ENCODE peak calls at places on chromosome 5, in ten cellular contexts. One of them, this sample, is unnamed.

GRCh38 chr5:145965804-145966203 is 29.4 kb downstream of the SH3RF2 start:
- DNase-seq in spleen: no peak
- DNase-seq in cardiac muscle cell: peak; percentile 76
- DNase-seq in effector memory CD4-positive, alpha-beta T cell: no peak
- DNase-seq in sigmoid colon: no peak
- DNase-seq in A549: no peak
- DNase-seq in MM.1S: no peak
- DNase-seq in SK-N-SH: no peak
- DNase-seq in OCI-LY7: no peak
- DNase-seq in left lung: no peak
- DNase-seq in this sample: no peak

GRCh38 chr5:172164773-172165212 is 23.2 kb downstream of the STK10 start:
- DNase-seq in MM.1S: no peak
- DNase-seq in sigmoid colon: no peak
- DNase-seq in A549: no peak
- DNase-seq in cardiac muscle cell: peak; percentile 76
- DNase-seq in left lung: no peak
- DNase-seq in spleen: no peak
- DNase-seq in effector memory CD4-positive, alpha-beta T cell: no peak
- DNase-seq in OCI-LY7: no peak
- DNase-seq in SK-N-SH: no peak
- DNase-seq in this sample: no peak

GRCh38 chr5:58040044-58040443 is 419.8 kb downstream of the PLK2 start:
- DNase-seq in A549: no peak
- DNase-seq in spleen: no peak
- DNase-seq in OCI-LY7: no peak
- DNase-seq in effector memory CD4-positive, alpha-beta T cell: no peak
- DNase-seq in cardiac muscle cell: no peak
- DNase-seq in left lung: no peak
- DNase-seq in sigmoid colon: no peak
- DNase-seq in MM.1S: no peak
- DNase-seq in SK-N-SH: no peak
- DNase-seq in this sample: no peak

GRCh38 chr5:149011084-149011483 is 51.8 kb downstream of the SH3TC2 start:
- DNase-seq in spleen: no peak
- DNase-seq in SK-N-SH: no peak
- DNase-seq in sigmoid colon: no peak
- DNase-seq in A549: no peak
- DNase-seq in left lung: no peak
- DNase-seq in MM.1S: no peak
- DNase-seq in effector memory CD4-positive, alpha-beta T cell: no peak
- DNase-seq in cardiac muscle cell: no peak
- DNase-seq in OCI-LY7: no peak
- DNase-seq in this sample: no peak

GRCh38 chr5:96219580-96220281 is 213.3 kb downstream of the PCSK1 start:
- DNase-seq in MM.1S: no peak
- DNase-seq in effector memory CD4-positive, alpha-beta T cell: no peak
- DNase-seq in sigmoid colon: no peak
- DNase-seq in cardiac muscle cell: peak; percentile 51
- DNase-seq in left lung: no peak
- DNase-seq in OCI-LY7: no peak
- DNase-seq in SK-N-SH: no peak
- DNase-seq in A549: no peak
- DNase-seq in spleen: no peak
- DNase-seq in this sample: no peak

GRCh38 chr5:112525217-112525616 is 106.1 kb upstream of the EPB41L4A start:
- DNase-seq in sigmoid colon: no peak
- DNase-seq in effector memory CD4-positive, alpha-beta T cell: no peak
- DNase-seq in MM.1S: no peak
- DNase-seq in cardiac muscle cell: no peak
- DNase-seq in SK-N-SH: no peak
- DNase-seq in spleen: no peak
- DNase-seq in left lung: no peak
- DNase-seq in OCI-LY7: peak; percentile 19
- DNase-seq in A549: no peak
- DNase-seq in this sample: no peak

GRCh38 chr5:88745093-88745696 is 137.8 kb downstream of the MEF2C start:
- DNase-seq in effector memory CD4-positive, alpha-beta T cell: no peak
- DNase-seq in SK-N-SH: no peak
- DNase-seq in OCI-LY7: no peak
- DNase-seq in MM.1S: no peak
- DNase-seq in spleen: no peak
- DNase-seq in A549: no peak
- DNase-seq in sigmoid colon: no peak
- DNase-seq in cardiac muscle cell: peak; percentile 29
- DNase-seq in left lung: no peak
- DNase-seq in this sample: no peak

GRCh38 chr5:113089653-113090335 is 113.2 kb downstream of the DCP2 start:
- DNase-seq in A549: no peak
- DNase-seq in spleen: no peak
- DNase-seq in cardiac muscle cell: peak; percentile 19
- DNase-seq in OCI-LY7: no peak
- DNase-seq in SK-N-SH: no peak
- DNase-seq in MM.1S: no peak
- DNase-seq in effector memory CD4-positive, alpha-beta T cell: no peak
- DNase-seq in sigmoid colon: no peak
- DNase-seq in left lung: peak; percentile 5
- DNase-seq in this sample: no peak

GRCh38 chr5:64594601-64595518 is 89.0 kb downstream of the RGS7BP start:
- DNase-seq in left lung: no peak
- DNase-seq in OCI-LY7: peak; percentile 4
- DNase-seq in spleen: no peak
- DNase-seq in sigmoid colon: no peak
- DNase-seq in MM.1S: no peak
- DNase-seq in SK-N-SH: no peak
- DNase-seq in effector memory CD4-positive, alpha-beta T cell: no peak
- DNase-seq in cardiac muscle cell: peak; percentile 7
- DNase-seq in A549: peak; percentile 3
- DNase-seq in this sample: peak; percentile 27

GRCh38 chr5:109823597-109823996 is 133.9 kb downstream of the MAN2A1 start:
- DNase-seq in SK-N-SH: no peak
- DNase-seq in A549: peak; percentile 6
- DNase-seq in spleen: no peak
- DNase-seq in MM.1S: no peak
- DNase-seq in sigmoid colon: no peak
- DNase-seq in cardiac muscle cell: peak; percentile 23
- DNase-seq in OCI-LY7: no peak
- DNase-seq in effector memory CD4-positive, alpha-beta T cell: no peak
- DNase-seq in left lung: no peak
- DNase-seq in this sample: no peak

GRCh38 chr5:123436201-123436600 is 13.0 kb upstream of the CEP120 start:
- DNase-seq in spleen: no peak
- DNase-seq in left lung: no peak
- DNase-seq in sigmoid colon: no peak
- DNase-seq in OCI-LY7: no peak
- DNase-seq in A549: no peak
- DNase-seq in cardiac muscle cell: no peak
- DNase-seq in effector memory CD4-positive, alpha-beta T cell: no peak
- DNase-seq in MM.1S: no peak
- DNase-seq in SK-N-SH: no peak
- DNase-seq in this sample: no peak

GRCh38 chr5:97192580-97193421 is 9.8 kb upstream of the RIOK2 start:
- DNase-seq in SK-N-SH: no peak
- DNase-seq in MM.1S: peak; percentile 79
- DNase-seq in left lung: no peak
- DNase-seq in effector memory CD4-positive, alpha-beta T cell: no peak
- DNase-seq in sigmoid colon: no peak
- DNase-seq in OCI-LY7: peak; percentile 31
- DNase-seq in spleen: no peak
- DNase-seq in A549: no peak
- DNase-seq in cardiac muscle cell: no peak
- DNase-seq in this sample: peak; percentile 32

GRCh38 chr5:67133217-67133616 is 63.4 kb downstream of the CD180 start:
- DNase-seq in A549: no peak
- DNase-seq in effector memory CD4-positive, alpha-beta T cell: no peak
- DNase-seq in spleen: no peak
- DNase-seq in OCI-LY7: no peak
- DNase-seq in cardiac muscle cell: no peak
- DNase-seq in SK-N-SH: no peak
- DNase-seq in left lung: no peak
- DNase-seq in sigmoid colon: no peak
- DNase-seq in MM.1S: no peak
- DNase-seq in this sample: no peak

GRCh38 chr5:99034336-99034735 is 105.5 kb upstream of the CHD1 start:
- DNase-seq in OCI-LY7: no peak
- DNase-seq in SK-N-SH: no peak
- DNase-seq in effector memory CD4-positive, alpha-beta T cell: no peak
- DNase-seq in left lung: no peak
- DNase-seq in cardiac muscle cell: peak; percentile 50
- DNase-seq in spleen: no peak
- DNase-seq in sigmoid colon: no peak
- DNase-seq in A549: no peak
- DNase-seq in MM.1S: no peak
- DNase-seq in this sample: peak; percentile 48

GRCh38 chr5:177312649-177313181 is 1.0 kb upstream of the MXD3 start:
- DNase-seq in A549: no peak
- DNase-seq in MM.1S: peak; percentile 86
- DNase-seq in sigmoid colon: peak; percentile 56
- DNase-seq in left lung: no peak
- DNase-seq in cardiac muscle cell: no peak
- DNase-seq in spleen: peak; percentile 81
- DNase-seq in effector memory CD4-positive, alpha-beta T cell: no peak
- DNase-seq in OCI-LY7: peak; percentile 92
- DNase-seq in SK-N-SH: peak; percentile 49
- DNase-seq in this sample: no peak
- H3K4me3 ChIP-seq in A549: peak overlapping the region; percentile 66
- H3K4me3 ChIP-seq in MM.1S: peak overlapping the region; percentile 99
- H3K4me3 ChIP-seq in sigmoid colon: peak overlapping the region; percentile 48
- H3K4me3 ChIP-seq in left lung: peak overlapping the region; percentile 55
- H3K4me3 ChIP-seq in cardiac muscle cell: peak overlapping the region; percentile 6
- H3K4me3 ChIP-seq in spleen: peak overlapping the region; percentile 72
- H3K4me3 ChIP-seq in effector memory CD4-positive, alpha-beta T cell: peak overlapping the region; percentile 58
- H3K4me3 ChIP-seq in OCI-LY7: peak overlapping the region; percentile 94
- H3K4me3 ChIP-seq in SK-N-SH: peak overlapping the region; percentile 84
- H3K4me3 ChIP-seq in this sample: peak overlapping the region; percentile 35

GRCh38 chr5:124602925-124603650 is 143.4 kb downstream of the ZNF608 start:
- DNase-seq in OCI-LY7: no peak
- DNase-seq in sigmoid colon: no peak
- DNase-seq in SK-N-SH: peak; percentile 52
- DNase-seq in left lung: no peak
- DNase-seq in spleen: no peak
- DNase-seq in A549: no peak
- DNase-seq in effector memory CD4-positive, alpha-beta T cell: no peak
- DNase-seq in MM.1S: no peak
- DNase-seq in cardiac muscle cell: no peak
- DNase-seq in this sample: no peak
- H3K9me3 ChIP-seq in OCI-LY7: no peaks in the 10 kb centered on the region
- H3K9me3 ChIP-seq in sigmoid colon: no peaks in the 10 kb centered on the region
- H3K9me3 ChIP-seq in SK-N-SH: no peaks in the 10 kb centered on the region
- H3K9me3 ChIP-seq in left lung: no peaks in the 10 kb centered on the region
- H3K9me3 ChIP-seq in spleen: no peaks in the 10 kb centered on the region
- H3K9me3 ChIP-seq in A549: peaks cover 3% of the 10 kb centered on the region
- H3K9me3 ChIP-seq in effector memory CD4-positive, alpha-beta T cell: no peaks in the 10 kb centered on the region
- H3K9me3 ChIP-seq in MM.1S: no peaks in the 10 kb centered on the region
- H3K9me3 ChIP-seq in cardiac muscle cell: no peaks in the 10 kb centered on the region
- H3K9me3 ChIP-seq in this sample: no peaks in the 10 kb centered on the region

GRCh38 chr5:691817-692529 is 1.2 kb downstream of the TPPP start:
- DNase-seq in effector memory CD4-positive, alpha-beta T cell: no peak
- DNase-seq in A549: no peak
- DNase-seq in MM.1S: no peak
- DNase-seq in OCI-LY7: no peak
- DNase-seq in sigmoid colon: no peak
- DNase-seq in spleen: no peak
- DNase-seq in left lung: no peak
- DNase-seq in cardiac muscle cell: no peak
- DNase-seq in SK-N-SH: peak; percentile 33
- DNase-seq in this sample: no peak
- H3K4me3 ChIP-seq in effector memory CD4-positive, alpha-beta T cell: peak overlapping the region; percentile 50
- H3K4me3 ChIP-seq in A549: peak overlapping the region; percentile 65
- H3K4me3 ChIP-seq in MM.1S: peak overlapping the region; percentile 64
- H3K4me3 ChIP-seq in OCI-LY7: no peak overlapping the region
- H3K4me3 ChIP-seq in sigmoid colon: peak overlapping the region; percentile 56
- H3K4me3 ChIP-seq in spleen: peak overlapping the region; percentile 40
- H3K4me3 ChIP-seq in left lung: no peak overlapping the region
- H3K4me3 ChIP-seq in cardiac muscle cell: no peak overlapping the region
- H3K4me3 ChIP-seq in SK-N-SH: no peak overlapping the region
- H3K4me3 ChIP-seq in this sample: no peak overlapping the region

GRCh38 chr5:142259758-142260157 is 65.1 kb downstream of the SPRY4 start:
- DNase-seq in spleen: no peak
- DNase-seq in OCI-LY7: no peak
- DNase-seq in cardiac muscle cell: no peak
- DNase-seq in effector memory CD4-positive, alpha-beta T cell: no peak
- DNase-seq in left lung: no peak
- DNase-seq in sigmoid colon: no peak
- DNase-seq in A549: no peak
- DNase-seq in MM.1S: no peak
- DNase-seq in SK-N-SH: no peak
- DNase-seq in this sample: no peak

GRCh38 chr5:142253938-142254895 is 70.6 kb downstream of the SPRY4 start:
- DNase-seq in spleen: no peak
- DNase-seq in left lung: no peak
- DNase-seq in cardiac muscle cell: peak; percentile 20
- DNase-seq in effector memory CD4-positive, alpha-beta T cell: no peak
- DNase-seq in SK-N-SH: no peak
- DNase-seq in sigmoid colon: no peak
- DNase-seq in A549: no peak
- DNase-seq in MM.1S: no peak
- DNase-seq in OCI-LY7: no peak
- DNase-seq in this sample: no peak

GRCh38 chr5:142250119-142250518 is 74.7 kb downstream of the SPRY4 start:
- DNase-seq in effector memory CD4-positive, alpha-beta T cell: no peak
- DNase-seq in OCI-LY7: no peak
- DNase-seq in left lung: no peak
- DNase-seq in spleen: no peak
- DNase-seq in cardiac muscle cell: no peak
- DNase-seq in SK-N-SH: no peak
- DNase-seq in sigmoid colon: no peak
- DNase-seq in A549: no peak
- DNase-seq in MM.1S: no peak
- DNase-seq in this sample: no peak

GRCh38 chr5:142255831-142256230 is 69.0 kb downstream of the SPRY4 start:
- DNase-seq in OCI-LY7: no peak
- DNase-seq in spleen: no peak
- DNase-seq in left lung: no peak
- DNase-seq in MM.1S: no peak
- DNase-seq in cardiac muscle cell: no peak
- DNase-seq in sigmoid colon: no peak
- DNase-seq in SK-N-SH: no peak
- DNase-seq in effector memory CD4-positive, alpha-beta T cell: no peak
- DNase-seq in A549: no peak
- DNase-seq in this sample: no peak
- H3K9me3 ChIP-seq in OCI-LY7: no peaks in the 10 kb centered on the region
- H3K9me3 ChIP-seq in spleen: no peaks in the 10 kb centered on the region
- H3K9me3 ChIP-seq in left lung: no peaks in the 10 kb centered on the region
- H3K9me3 ChIP-seq in MM.1S: no peaks in the 10 kb centered on the region
- H3K9me3 ChIP-seq in cardiac muscle cell: no peaks in the 10 kb centered on the region
- H3K9me3 ChIP-seq in sigmoid colon: no peaks in the 10 kb centered on the region
- H3K9me3 ChIP-seq in SK-N-SH: no peaks in the 10 kb centered on the region
- H3K9me3 ChIP-seq in effector memory CD4-positive, alpha-beta T cell: no peaks in the 10 kb centered on the region
- H3K9me3 ChIP-seq in A549: peaks cover 4% of the 10 kb centered on the region
- H3K9me3 ChIP-seq in this sample: no peaks in the 10 kb centered on the region

This sample was measured in WERI-Rb-1.